ENCODE peak calls at places on chromosomes 1 and 21, in eight cellular contexts. U is fibroblast of pulmonary artery, V is BE2C, F is HFF-Myc, O is left ventricle myocardium inferior, P is GM12865, Y is heart left ventricle, B is GM23338. L is an unnamed sample.

GRCh38 chr1:208159542-208160258 is 84.5 kb downstream of the PLXNA2 start:
- DNase-seq in U (peak), V (peak), F (peak), O (no peak), P (no peak), Y (no peak), B (no peak), L (peak)

GRCh38 chr1:95369985-95370670 is 136.1 kb downstream of the RWDD3 start:
- DNase-seq in U (no peak), V (peak), F (no peak), O (no peak), P (no peak), Y (no peak), B (no peak), L (no peak)

GRCh38 chr1:163056832-163057231 is 12.3 kb upstream of the RGS4 start:
- DNase-seq in U (peak), V (no peak), F (no peak), O (no peak), P (no peak), Y (no peak), B (no peak), L (peak)

GRCh38 chr1:245380790-245381535 is 226.2 kb downstream of the KIF26B start:
- DNase-seq in U (peak), V (peak), F (no peak), O (no peak), P (no peak), Y (no peak), B (peak), L (no peak)

GRCh38 chr1:185636848-185637247 is 97.3 kb upstream of the HMCN1 start:
- DNase-seq in U (no peak), V (no peak), F (no peak), O (no peak), P (peak), Y (no peak), B (no peak), L (no peak)

GRCh38 chr1:19220080-19220846 is 10.2 kb upstream of the UBR4 start:
- DNase-seq in U (no peak), V (no peak), F (no peak), O (no peak), P (peak), Y (no peak), B (no peak), L (no peak)

GRCh38 chr1:34052565-34052964 is 112.5 kb downstream of the CSMD2 start:
- DNase-seq in U (no peak), V (no peak), F (no peak), O (no peak), P (no peak), Y (no peak), B (no peak), L (no peak)

GRCh38 chr1:46673749-46674182 is 2.1 kb downstream of the TEX38 start:
- DNase-seq in U (peak), V (no peak), F (no peak), O (no peak), P (no peak), Y (no peak), B (no peak), L (no peak)

GRCh38 chr1:63322944-63323865 is 838 bp downstream of the FOXD3 start:
- DNase-seq in U (peak), V (peak), F (no peak), O (no peak), P (peak), Y (no peak), B (peak), L (no peak)

GRCh38 chr1:182331412-182331811 is 60.2 kb downstream of the GLUL start:
- DNase-seq in U (no peak), V (no peak), F (no peak), O (no peak), P (no peak), Y (no peak), B (no peak), L (no peak)

GRCh38 chr1:53183277-53183990 is 13.2 kb upstream of the CPT2 start:
- DNase-seq in U (peak), V (no peak), F (peak), O (peak), P (no peak), Y (no peak), B (no peak), L (no peak)

GRCh38 chr1:7698666-7699065 is 72.4 kb upstream of the VAMP3 start:
- DNase-seq in U (no peak), V (no peak), F (no peak), O (no peak), P (no peak), Y (no peak), B (no peak), L (no peak)

GRCh38 chr1:107964397-107965111 is 426 bp downstream of the VAV3 start:
- DNase-seq in U (peak), V (peak), F (no peak), O (no peak), P (peak), Y (peak), B (peak), L (no peak)

GRCh38 chr1:223711173-223711572 is 1.2 kb upstream of the CAPN2 start:
- DNase-seq in U (peak), V (no peak), F (no peak), O (no peak), P (no peak), Y (no peak), B (no peak), L (no peak)

GRCh38 chr1:112509005-112509659 is 367 bp downstream of the WNT2B start:
- DNase-seq in U (no peak), V (no peak), F (no peak), O (no peak), P (no peak), Y (peak), B (peak), L (no peak)

GRCh38 chr21:45499970-45500575 is 42.2 kb downstream of the SLC19A1 start:
- DNase-seq in U (no peak), V (no peak), F (no peak), O (peak), P (no peak), Y (no peak), B (no peak), L (no peak)

GRCh38 chr1:94832446-94832845 is 12.3 kb downstream of the SLC44A3 start:
- DNase-seq in U (peak), V (no peak), F (no peak), O (no peak), P (no peak), Y (no peak), B (no peak), L (no peak)

GRCh38 chr1:33341190-33341589 is 20.3 kb upstream of the A3GALT2 start:
- DNase-seq in U (no peak), V (no peak), F (no peak), O (no peak), P (no peak), Y (no peak), B (no peak), L (no peak)

GRCh38 chr1:205317311-205317917 is 4.1 kb downstream of the NUAK2 start:
- DNase-seq in U (peak), V (peak), F (no peak), O (peak), P (no peak), Y (peak), B (no peak), L (no peak)

GRCh38 chr1:193260056-193260750 is 73.8 kb upstream of the B3GALT2 start:
- DNase-seq in U (no peak), V (no peak), F (no peak), O (no peak), P (no peak), Y (no peak), B (no peak), L (no peak)

GRCh38 chr1:158002022-158002629 is 8.7 kb downstream of the KIRREL1 start:
- DNase-seq in U (peak), V (no peak), F (no peak), O (no peak), P (no peak), Y (no peak), B (peak), L (no peak)

GRCh38 chr1:185520188-185520935 is 203.3 kb upstream of the IVNS1ABP start:
- DNase-seq in U (no peak), V (no peak), F (no peak), O (no peak), P (no peak), Y (no peak), B (no peak), L (no peak)

GRCh38 chr1:62299426-62300200 is 19.6 kb downstream of the KANK4 start:
- DNase-seq in U (peak), V (no peak), F (no peak), O (no peak), P (no peak), Y (no peak), B (no peak), L (peak)

GRCh38 chr1:157249326-157249725 is 111.1 kb upstream of the ETV3 start:
- DNase-seq in U (no peak), V (no peak), F (no peak), O (no peak), P (peak), Y (no peak), B (no peak), L (peak)

GRCh38 chr1:113191579-113192076 is 118.6 kb downstream of the LRIG2 start:
- DNase-seq in U (no peak), V (no peak), F (peak), O (no peak), P (peak), Y (no peak), B (no peak), L (no peak)

GRCh38 chr1:37415611-37416244 is 58.7 kb upstream of the ZC3H12A start:
- DNase-seq in U (no peak), V (no peak), F (no peak), O (no peak), P (no peak), Y (no peak), B (no peak), L (no peak)

GRCh38 chr1:229000187-229000586 is 264.9 kb downstream of the RHOU start:
- DNase-seq in U (no peak), V (no peak), F (no peak), O (no peak), P (no peak), Y (no peak), B (no peak), L (no peak)

GRCh38 chr1:10665930-10666850 is 130.3 kb downstream of the CASZ1 start:
- DNase-seq in U (no peak), V (no peak), F (no peak), O (peak), P (no peak), Y (peak), B (no peak), L (no peak)

GRCh38 chr1:31203215-31203614 is 36.5 kb downstream of the NKAIN1 start:
- DNase-seq in U (peak), V (no peak), F (no peak), O (no peak), P (no peak), Y (no peak), B (no peak), L (no peak)

GRCh38 chr1:16718908-16719533 is 21.3 kb upstream of the RNU1-4 start:
- DNase-seq in U (no peak), V (no peak), F (no peak), O (no peak), P (peak), Y (peak), B (no peak), L (no peak)

GRCh38 chr1:182101415-182102041 is 40.0 kb upstream of the ZNF648 start:
- DNase-seq in U (no peak), V (no peak), F (no peak), O (no peak), P (no peak), Y (no peak), B (peak), L (no peak)

GRCh38 chr1:56551691-56552090 is 27.7 kb downstream of the PLPP3 start:
- DNase-seq in U (no peak), V (no peak), F (no peak), O (no peak), P (no peak), Y (no peak), B (no peak), L (peak)
- TF ChIP-seq CTCF in U (no peak), V (no peak), F (no peak), O (no peak), P (no peak), Y (no peak), B (no peak), L (no peak)

DNA sequence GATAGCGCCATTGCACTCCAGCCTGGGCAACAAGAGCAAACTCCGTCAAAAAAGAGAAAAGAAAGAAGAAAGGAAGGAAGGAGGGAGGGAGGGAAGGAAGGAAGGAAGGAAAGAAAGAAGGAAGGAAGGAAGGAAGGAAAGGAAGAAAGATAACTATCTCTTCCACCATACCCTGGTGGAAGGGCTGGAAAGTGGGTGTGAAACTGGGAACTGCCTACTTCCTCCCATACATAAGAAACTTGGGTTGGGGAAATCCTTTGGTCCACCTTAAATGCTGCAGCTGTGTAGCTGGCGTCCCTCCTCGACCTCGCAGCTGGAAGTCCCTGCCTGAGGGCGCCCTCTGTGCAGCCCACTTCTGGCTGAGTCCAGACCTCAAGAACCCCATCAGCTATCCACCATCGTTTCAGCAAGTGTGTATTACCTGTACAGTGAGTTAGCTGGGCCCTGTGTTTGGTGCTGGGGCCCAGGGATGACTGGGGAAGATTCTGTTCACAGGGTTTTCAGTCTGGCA is 4.6 kb upstream of the FAM167B start:
- DNase-seq in U (peak), V (no peak), F (no peak), O (peak), P (peak), Y (peak), B (peak), L (no peak)
- H3K4me3 ChIP-seq in U (peak), V (no peak), F (no peak), O (peak), P (no peak), Y (no peak), B (no peak), L (no peak)

DNA sequence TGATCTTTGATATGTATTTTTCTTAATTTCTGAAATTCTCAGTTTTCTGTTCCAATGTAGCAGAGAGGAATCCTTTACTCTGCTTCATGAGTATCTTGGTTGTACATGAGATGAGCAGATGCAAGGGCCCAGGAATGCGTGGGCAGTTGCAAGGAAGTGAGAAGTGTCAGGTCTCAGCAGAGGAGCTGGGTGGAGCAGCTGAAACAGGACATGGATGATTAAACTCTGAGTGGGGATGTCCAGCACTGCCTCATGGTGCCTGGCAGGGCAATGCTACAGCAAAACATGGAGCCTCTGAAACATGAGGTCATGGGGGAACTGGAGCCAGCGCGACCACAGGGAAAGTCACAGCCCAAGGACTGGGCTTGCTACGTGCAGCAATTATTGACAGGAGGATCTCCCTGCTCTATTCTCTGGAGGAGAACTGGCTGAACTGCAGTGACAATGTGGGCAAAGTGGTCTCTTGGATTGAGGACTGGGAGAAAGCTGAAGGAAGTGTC is 48.4 kb downstream of the COLGALT2 start:
- DNase-seq in U (peak), V (no peak), F (peak), O (peak), P (peak), Y (no peak), B (no peak), L (no peak)
- TF ChIP-seq CTCF in U (no peak), V (no peak), F (no peak), O (no peak), P (no peak), Y (no peak), B (no peak), L (no peak)

GRCh38 chr1:26357121-26357602 is 3.2 kb upstream of the CRYBG2 start:
- DNase-seq in U (no peak), V (no peak), F (no peak), O (no peak), P (no peak), Y (no peak), B (no peak), L (no peak)

GRCh38 chr1:26360807-26361604 is 7.1 kb upstream of the CRYBG2 start:
- DNase-seq in U (no peak), V (no peak), F (no peak), O (no peak), P (no peak), Y (no peak), B (no peak), L (no peak)

GRCh38 chr1:26360051-26360806 is 6.3 kb upstream of the CRYBG2 start:
- DNase-seq in U (no peak), V (no peak), F (no peak), O (no peak), P (peak), Y (no peak), B (peak), L (no peak)

GRCh38 chr1:26356106-26356505 is 2.2 kb upstream of the CRYBG2 start:
- DNase-seq in U (no peak), V (no peak), F (no peak), O (no peak), P (no peak), Y (no peak), B (no peak), L (no peak)

DNA sequence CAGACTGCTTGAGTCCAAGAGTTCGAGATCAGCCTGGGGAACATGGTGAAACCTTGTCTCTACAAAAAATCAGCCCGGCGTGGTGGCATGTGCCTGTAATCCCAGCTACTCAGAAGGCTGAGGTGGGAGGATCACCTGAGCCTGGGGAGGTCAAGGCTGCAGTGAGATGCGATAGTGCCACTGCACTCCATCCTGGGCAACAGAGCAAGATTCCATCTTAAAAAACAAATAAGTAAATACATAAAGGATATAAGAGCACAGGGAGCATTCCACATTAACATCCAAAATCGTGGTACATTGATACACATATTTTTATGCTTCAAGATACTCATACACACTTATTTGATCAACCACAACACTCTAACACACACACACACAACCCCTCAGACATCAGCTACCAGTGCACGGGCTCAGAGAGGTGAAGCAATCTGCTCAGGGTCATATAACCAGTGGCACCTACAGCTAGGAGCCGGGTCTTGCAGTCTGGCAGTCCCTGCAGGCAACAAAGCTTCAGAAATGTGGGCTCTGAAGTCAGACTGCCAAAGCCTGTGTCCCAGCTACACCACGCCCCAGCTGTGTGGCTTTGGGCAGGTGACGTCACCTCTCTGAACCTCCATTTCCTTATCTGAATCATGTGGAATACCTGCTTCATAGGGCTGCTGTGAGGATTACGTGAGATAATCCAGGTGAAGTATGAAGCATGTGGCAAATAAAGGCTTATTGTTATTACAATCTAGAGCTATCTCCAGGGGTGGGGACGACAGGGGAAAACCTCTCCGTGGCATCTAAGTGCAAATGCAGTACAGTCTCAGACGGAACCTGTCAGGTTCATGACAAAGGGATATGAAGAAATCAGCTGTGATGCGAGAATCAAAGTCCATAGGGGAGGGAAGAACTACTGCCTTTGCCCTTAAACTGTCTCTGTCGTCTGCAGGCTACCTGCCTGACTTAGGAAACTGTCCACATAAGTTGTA is 4.8 kb upstream of the CRYBG2 start:
- DNase-seq in U (no peak), V (no peak), F (no peak), O (no peak), P (peak), Y (no peak), B (peak), L (no peak)
- H3K4me3 ChIP-seq in U (no peak), V (no peak), F (no peak), O (no peak), P (no peak), Y (no peak), B (peak), L (no peak)

L was measured in astrocyte of the cerebellum.